ENCODE peak calls at places on chromosomes 2 and 18, in six cellular contexts. F, X, I, U, S and B are unnamed samples.

GRCh38 chr2:174014699-174015070 is 49.5 kb upstream of the SP3 start:
- DNase-seq in F (no peak), X (no peak), I (no peak), U (no peak), S (peak; percentile 32), B (no peak)

GRCh38 chr2:120596990-120597594 is 138.6 kb upstream of the GLI2 start:
- DNase-seq in F (no peak), X (no peak), I (no peak), U (no peak), S (peak; percentile 90), B (no peak)

GRCh38 chr2:184030978-184031377 is 567.4 kb upstream of the ZNF804A start:
- DNase-seq in F (no peak), X (no peak), I (no peak), U (no peak), S (no peak), B (no peak)

GRCh38 chr18:45359275-45360009 is 255.8 kb upstream of the SLC14A2 start:
- DNase-seq in F (no peak), X (no peak), I (no peak), U (no peak), S (no peak), B (no peak)

GRCh38 chr2:223993634-223994232 is 36.5 kb downstream of the MRPL44 start:
- DNase-seq in F (peak; percentile 77), X (peak; percentile 26), I (peak; percentile 53), U (peak; percentile 60), S (peak; percentile 85), B (peak; percentile 29)

GRCh38 chr2:144162652-144163051 is 357.3 kb downstream of the ZEB2 start:
- DNase-seq in F (peak; percentile 48), X (no peak), I (peak; percentile 36), U (peak; percentile 18), S (no peak), B (no peak)

GRCh38 chr2:95076705-95077520 is 44.7 kb downstream of the MRPS5 start:
- DNase-seq in F (peak; percentile 74), X (peak; percentile 8), I (peak; percentile 91), U (peak; percentile 79), S (peak; percentile 68), B (peak; percentile 16)

GRCh38 chr2:30404354-30405265 is 42.4 kb upstream of the LCLAT1 start:
- DNase-seq in F (no peak), X (no peak), I (no peak), U (no peak), S (peak; percentile 41), B (no peak)

GRCh38 chr2:58959996-58960395 is 718.9 kb upstream of the FANCL start:
- DNase-seq in F (no peak), X (no peak), I (no peak), U (no peak), S (no peak), B (no peak)

GRCh38 chr2:129859141-129859540 is 120.3 kb upstream of the RAB6C start:
- DNase-seq in F (no peak), X (no peak), I (no peak), U (no peak), S (no peak), B (no peak)

GRCh38 chr2:239309398-239310245 is 91.2 kb downstream of the HDAC4 start:
- DNase-seq in F (no peak), X (no peak), I (no peak), U (no peak), S (no peak), B (no peak)

GRCh38 chr18:76584414-76585310 is 89.6 kb upstream of the ZNF516 start:
- DNase-seq in F (no peak), X (no peak), I (no peak), U (no peak), S (no peak), B (no peak)

GRCh38 chr2:100260712-100261620 is 61.3 kb downstream of the LONRF2 start:
- DNase-seq in F (peak; percentile 47), X (peak; percentile 60), I (no peak), U (no peak), S (peak; percentile 82), B (peak; percentile 41)

GRCh38 chr2:39234754-39235153 is 9.0 kb downstream of the CDKL4 start:
- DNase-seq in F (no peak), X (no peak), I (no peak), U (no peak), S (peak; percentile 12), B (no peak)